ENCODE peak calls at places on chromosome 22, in four cellular contexts. C, Q, D and M are unnamed samples.

GRCh38 chr22:19615867-19616581 is 91.8 kb upstream of the CLDN5 start:
- DNase-seq in C (no peak), Q (no peak), D (no peak), M (no peak)

GRCh38 chr22:17105143-17106129 is 15.7 kb downstream of the TMEM121B start:
- DNase-seq in C (peak), Q (no peak), D (no peak), M (no peak)

GRCh38 chr22:43409800-43410199 is 2.0 kb upstream of the MPPED1 start:
- DNase-seq in C (no peak), Q (no peak), D (no peak), M (peak)

GRCh38 chr22:27185903-27186302 is 528.5 kb downstream of the MIAT start:
- DNase-seq in C (no peak), Q (no peak), D (no peak), M (no peak)

GRCh38 chr22:47615051-47615450 is 852.6 kb downstream of the TBC1D22A start:
- DNase-seq in C (peak), Q (no peak), D (no peak), M (no peak)

GRCh38 chr22:20526628-20527355 is 19.4 kb downstream of the MED15 start:
- DNase-seq in C (no peak), Q (no peak), D (no peak), M (no peak)

GRCh38 chr22:26479043-26479791 is 4.4 kb downstream of the HPS4 start:
- DNase-seq in C (no peak), Q (no peak), D (no peak), M (no peak)

GRCh38 chr22:23220485-23221350 is 40.4 kb downstream of the BCR start:
- DNase-seq in C (no peak), Q (no peak), D (no peak), M (peak)

GRCh38 chr22:40022536-40023225 is 27.9 kb downstream of the FAM83F start:
- DNase-seq in C (no peak), Q (no peak), D (no peak), M (no peak)

GRCh38 chr22:40209945-40210485 is 32.3 kb downstream of the TNRC6B start:
- DNase-seq in C (no peak), Q (no peak), D (no peak), M (no peak)

GRCh38 chr22:38707346-38707745 is 1.6 kb downstream of the GTPBP1 start:
- DNase-seq in C (no peak), Q (no peak), D (peak), M (no peak)

GRCh38 chr22:23718371-23719165 is 27.8 kb downstream of the RGL4 start:
- DNase-seq in C (no peak), Q (no peak), D (no peak), M (no peak)

GRCh38 chr22:25013634-25014033 is 61.1 kb downstream of the KIAA1671 start:
- DNase-seq in C (no peak), Q (no peak), D (no peak), M (no peak)

GRCh38 chr22:39254789-39255298 is 10.1 kb upstream of the PDGFB start:
- DNase-seq in C (no peak), Q (no peak), D (no peak), M (peak)

GRCh38 chr22:17194213-17194612 is 25.0 kb downstream of the ADA2 start:
- DNase-seq in C (no peak), Q (no peak), D (no peak), M (peak)

GRCh38 chr22:47221840-47222615 is 459.6 kb downstream of the TBC1D22A start:
- DNase-seq in C (peak), Q (peak), D (no peak), M (no peak)

GRCh38 chr22:17368727-17369552 is at the start of gene CECR2:
- DNase-seq in C (peak), Q (peak), D (no peak), M (peak)

GRCh38 chr22:48576333-48577013 is 1251.2 kb downstream of the BRD1 start:
- DNase-seq in C (no peak), Q (peak), D (peak), M (no peak)

GRCh38 chr22:19802881-19803735 is 42.5 kb downstream of the TBX1 start:
- DNase-seq in C (no peak), Q (no peak), D (no peak), M (no peak)

GRCh38 chr22:31400023-31400397 is 606 bp downstream of the DRG1 start:
- DNase-seq in C (no peak), Q (no peak), D (no peak), M (no peak)

GRCh38 chr22:22111267-22111751 is 128.7 kb upstream of the TOP3B start:
- DNase-seq in C (no peak), Q (no peak), D (peak), M (no peak)

GRCh38 chr22:34526681-34527080 is 539.3 kb upstream of the ISX start:
- DNase-seq in C (no peak), Q (no peak), D (no peak), M (no peak)

GRCh38 chr22:43293259-43293658 is 49.9 kb downstream of the SCUBE1 start:
- DNase-seq in C (peak), Q (no peak), D (no peak), M (no peak)

GRCh38 chr22:19717691-19718254 is 3.5 kb downstream of the SEPTIN5 start:
- DNase-seq in C (peak), Q (peak), D (peak), M (peak)

GRCh38 chr22:20453222-20453621 is 15.6 kb upstream of the SCARF2 start:
- DNase-seq in C (no peak), Q (no peak), D (no peak), M (no peak)

GRCh38 chr22:46937939-46938338 is 175.5 kb downstream of the TBC1D22A start:
- DNase-seq in C (no peak), Q (no peak), D (no peak), M (no peak)

GRCh38 chr22:32852346-32853251 is 51.1 kb downstream of the TIMP3 start:
- DNase-seq in C (peak), Q (no peak), D (no peak), M (no peak)
- TF ChIP-seq EP300 in C (peak), Q (no peak), D (no peak), M (no peak)

DNA sequence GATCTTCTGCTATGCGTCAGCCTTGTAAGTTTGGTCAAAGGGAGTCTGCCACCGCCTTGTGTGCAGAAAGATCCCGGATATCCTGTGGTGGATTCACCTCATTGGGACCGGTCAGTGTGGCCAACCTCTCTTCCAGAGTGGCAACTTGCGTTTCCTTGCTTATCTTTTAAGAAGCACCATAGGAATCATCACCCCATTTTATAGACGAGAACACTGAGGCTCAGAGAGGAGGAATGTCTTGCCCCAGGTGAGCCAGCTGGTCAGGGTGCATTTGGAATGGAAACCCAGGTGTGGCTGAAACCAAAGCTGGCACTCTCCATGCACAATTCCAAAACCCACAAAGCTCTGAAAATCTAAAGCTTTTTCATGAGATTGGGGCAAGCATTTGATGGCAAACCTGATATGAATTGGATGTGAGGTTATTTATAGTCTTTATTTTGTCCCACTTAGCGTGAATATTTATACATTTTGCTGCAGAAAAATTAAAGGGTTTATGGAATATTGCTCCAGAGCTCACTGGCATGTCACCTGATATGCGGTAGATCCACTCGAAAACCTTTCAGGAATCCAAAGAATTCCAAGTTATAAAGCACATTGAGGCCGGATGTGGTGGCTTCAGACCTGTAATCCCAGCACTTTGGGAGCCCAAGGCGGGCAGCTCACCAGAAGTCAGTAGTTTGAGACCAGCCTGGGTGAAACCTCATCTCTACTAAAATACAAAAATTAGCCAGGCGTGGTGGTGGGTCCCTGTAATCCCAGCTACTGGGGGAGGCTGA is 12.1 kb upstream of the EIF3D start:
- DNase-seq in C (no peak), Q (no peak), D (no peak), M (no peak)
- TF ChIP-seq EP300 in C (no peak), Q (no peak), D (no peak), M (no peak)

DNA sequence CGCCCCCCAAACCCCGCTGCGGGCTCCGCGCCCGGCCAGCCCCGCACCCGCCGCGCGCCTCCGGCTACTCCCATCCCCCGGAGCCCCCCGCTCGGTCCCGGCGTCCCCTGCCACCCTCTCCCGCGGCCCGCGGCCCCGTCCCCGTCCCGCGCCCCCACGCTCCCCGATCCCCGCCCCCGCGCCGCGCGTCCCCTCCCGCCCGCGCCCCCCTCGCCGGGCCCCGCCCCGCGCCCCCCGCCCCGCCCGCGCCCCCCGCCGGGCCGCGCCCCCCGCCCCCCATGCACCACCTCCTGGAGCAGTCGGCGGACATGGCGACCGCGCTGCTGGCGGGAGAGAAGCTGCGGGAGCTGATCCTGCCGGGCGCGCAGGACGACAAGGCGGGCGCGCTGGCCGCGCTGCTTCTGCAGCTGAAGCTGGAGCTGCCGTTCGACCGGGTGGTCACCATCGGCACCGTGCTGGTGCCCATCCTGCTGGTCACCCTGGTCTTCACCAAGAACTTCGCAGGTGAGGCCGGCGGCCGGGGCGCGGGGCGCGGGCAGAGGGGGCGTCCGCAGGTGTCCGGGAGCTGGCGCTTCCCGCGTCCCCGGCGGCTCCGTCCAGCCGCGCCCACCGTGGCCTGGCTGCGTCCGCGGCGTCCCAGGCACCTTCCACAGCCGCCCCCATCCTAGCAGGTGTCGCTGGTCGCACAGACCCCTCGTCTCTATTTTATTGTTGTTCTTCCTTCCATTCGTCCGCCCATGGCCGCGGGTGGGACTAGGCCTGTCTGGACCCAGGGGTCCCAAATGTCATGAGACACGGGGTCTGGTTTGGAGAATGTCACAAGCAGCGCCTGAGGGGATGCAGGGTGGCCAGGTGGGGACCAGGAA is at the start of gene PANX2:
- DNase-seq in C (no peak), Q (no peak), D (no peak), M (peak)
- TF ChIP-seq EP300 in C (no peak), Q (no peak), D (no peak), M (no peak)

GRCh38 chr22:29693151-29693550 is 26.7 kb upstream of the CABP7 start:
- DNase-seq in C (no peak), Q (no peak), D (no peak), M (no peak)
- TF ChIP-seq EP300 in C (no peak), Q (no peak), D (no peak), M (no peak)

GRCh38 chr22:28813772-28814518 is 13.6 kb upstream of the XBP1 start:
- DNase-seq in C (peak), Q (no peak), D (no peak), M (peak)
- TF ChIP-seq EP300 in C (no peak), Q (no peak), D (no peak), M (peak)

GRCh38 chr22:41261541-41262249 is 21.0 kb upstream of the CHADL start:
- DNase-seq in C (no peak), Q (no peak), D (no peak), M (no peak)
- TF ChIP-seq EP300 in C (no peak), Q (no peak), D (no peak), M (no peak)